ENCODE peak calls at places on chromosomes 16 and 17, in four cellular contexts. Y is lower lobe of right lung, A is A549, P is kidney. J is an unnamed sample.

GRCh38 chr17:66717680-66718079 is 117.2 kb upstream of the CACNG5 start:
- DNase-seq in P (no peak), Y (no peak), A (no peak), J (no peak)

GRCh38 chr17:63474174-63474913 is 2.5 kb upstream of the ACE start:
- DNase-seq in P (no peak), Y (no peak), A (no peak), J (no peak)

GRCh38 chr17:42571435-42572225 is 4.7 kb downstream of the MLX start:
- DNase-seq in A (no peak), P (no peak), Y (no peak), J (no peak)

GRCh38 chr17:66143657-66144282 is 48.2 kb downstream of the CEP112 start:
- DNase-seq in Y (no peak), P (no peak), A (no peak), J (no peak)

GRCh38 chr17:20291853-20292252 is 175.5 kb downstream of the LGALS9B start:
- DNase-seq in P (no peak), A (no peak), Y (no peak), J (no peak)

GRCh38 chr17:45406107-45406506 is 26.6 kb downstream of the ARHGAP27 start:
- DNase-seq in P (no peak), A (no peak), Y (no peak), J (no peak)

GRCh38 chr16:57708168-57708567 is 13.6 kb downstream of the DRC7 start:
- DNase-seq in A (no peak), P (no peak), Y (no peak), J (no peak)

GRCh38 chr16:62709856-62710255 is 673.6 kb upstream of the CDH8 start:
- DNase-seq in A (no peak), Y (no peak), P (no peak), J (no peak)

GRCh38 chr16:69143116-69143515 is 10.7 kb downstream of the UTP4 start:
- DNase-seq in P (no peak), A (peak; percentile 75), Y (no peak), J (no peak)

GRCh38 chr16:1050921-1051320 is 21.6 kb upstream of the SSTR5 start:
- DNase-seq in A (no peak), P (no peak), Y (no peak), J (no peak)

GRCh38 chr17:42098747-42099399 is 600 bp upstream of the ZNF385C start:
- DNase-seq in A (no peak), P (no peak), Y (no peak), J (no peak)

GRCh38 chr17:78544876-78545755 is 32.1 kb downstream of the DNAH17 start:
- DNase-seq in Y (no peak), P (no peak), A (no peak), J (no peak)

DNA sequence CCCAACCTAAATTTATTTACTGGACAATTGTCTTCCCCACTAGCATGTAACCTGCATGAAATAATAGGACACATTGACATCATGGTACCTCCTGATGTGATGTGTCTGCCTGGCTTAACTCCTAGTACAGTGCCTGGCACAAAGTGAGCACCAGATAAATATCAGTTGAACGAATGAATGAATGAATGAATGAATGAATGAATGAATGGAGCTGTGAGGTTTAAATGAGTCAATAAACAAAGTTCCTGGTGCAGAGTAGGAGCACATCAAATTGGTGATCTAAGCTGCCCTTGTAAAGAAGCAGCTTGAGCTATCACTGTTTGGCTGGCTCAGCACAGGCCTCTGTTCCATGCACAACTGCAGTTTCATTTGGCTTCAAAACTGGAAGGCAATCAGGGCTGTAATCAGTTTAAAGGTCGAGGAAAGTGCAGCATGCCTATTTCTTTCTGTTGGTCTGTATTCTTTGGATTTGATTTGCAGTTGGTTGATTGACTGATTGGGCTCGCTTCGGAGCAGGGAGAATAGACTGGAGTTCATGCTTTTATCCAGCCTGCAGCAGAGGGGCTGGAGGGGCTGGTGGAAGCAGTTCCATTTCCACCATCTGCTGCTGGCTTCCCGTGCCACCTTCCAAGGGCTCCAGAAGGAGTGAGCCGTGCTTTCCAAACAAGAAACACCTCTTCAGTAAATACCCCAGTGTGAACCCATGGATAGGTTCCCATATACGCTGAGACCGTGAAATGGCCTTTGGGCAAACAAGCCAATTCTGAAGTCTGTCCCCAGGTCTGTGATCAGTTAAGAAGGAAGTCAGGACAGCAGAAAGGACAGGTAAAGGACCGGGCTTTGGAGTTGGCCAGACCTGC is 54.6 kb downstream of the GPRC5B start:
- DNase-seq in A (no peak), Y (no peak), P (no peak), J (no peak)
- H3K27ac ChIP-seq in A (no peak overlapping the region), Y (no peak overlapping the region), P (peak overlapping the region; percentile 63), J (no peak overlapping the region)

DNA sequence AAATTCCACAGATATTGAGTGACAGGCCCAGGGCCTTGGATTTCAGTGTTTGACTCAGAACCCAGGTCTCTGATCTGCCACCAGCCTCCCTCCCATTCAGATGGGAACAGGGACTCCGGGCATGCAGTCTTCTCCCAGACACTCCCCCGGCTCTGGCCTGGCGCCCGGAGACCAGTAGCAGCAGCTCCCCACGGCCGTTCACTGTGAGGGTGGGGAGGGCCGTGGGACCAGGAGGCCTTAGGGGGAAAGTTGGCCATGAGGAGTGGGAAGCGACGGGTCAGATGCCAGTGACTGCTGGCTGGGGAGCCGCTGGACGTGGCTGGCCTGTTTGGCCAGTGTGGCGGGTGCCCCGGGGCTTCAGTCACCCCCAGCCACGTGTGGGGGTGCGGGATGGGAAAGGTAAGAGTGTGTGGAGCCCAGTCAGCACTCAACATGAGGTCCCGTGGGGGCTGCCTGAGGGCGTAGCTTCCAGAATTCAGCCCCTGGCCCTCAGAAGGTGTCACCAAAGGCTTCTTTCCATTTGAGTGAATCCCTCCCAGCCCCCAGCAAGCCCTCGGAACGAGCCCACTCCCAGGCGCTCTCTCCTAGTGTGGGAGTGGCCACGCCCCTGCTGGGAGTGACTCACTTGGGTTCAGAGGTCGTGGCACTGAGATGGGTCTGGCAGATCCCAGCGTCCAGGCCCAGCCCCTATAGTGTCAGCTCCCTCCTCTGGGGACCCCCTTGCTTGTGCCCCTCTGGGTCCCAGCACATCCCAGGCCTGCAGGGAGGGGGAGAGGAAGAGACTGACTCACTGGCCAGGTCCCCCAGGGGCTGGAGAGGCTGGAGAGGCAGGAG is 309.4 kb downstream of the SEC14L1 start:
- DNase-seq in P (no peak), Y (no peak), A (no peak), J (no peak)
- H3K4me1 ChIP-seq in P (peaks cover 41% of the 10 kb centered on the region), Y (peaks cover 82% of the 10 kb centered on the region), A (peaks cover 22% of the 10 kb centered on the region), J (peaks cover 21% of the 10 kb centered on the region)

GRCh38 chr17:57143341-57143740 is 58.3 kb downstream of the AKAP1 start:
- DNase-seq in A (no peak), P (no peak), Y (no peak), J (no peak)

GRCh38 chr17:57145347-57145746 is 60.3 kb downstream of the AKAP1 start:
- DNase-seq in A (no peak), P (no peak), Y (no peak), J (no peak)

GRCh38 chr17:57143919-57144318 is 58.9 kb downstream of the AKAP1 start:
- DNase-seq in P (no peak), Y (no peak), A (no peak), J (no peak)

GRCh38 chr17:57142925-57143324 is 57.9 kb downstream of the AKAP1 start:
- DNase-seq in P (no peak), A (peak; percentile 18), Y (no peak), J (no peak)

DNA sequence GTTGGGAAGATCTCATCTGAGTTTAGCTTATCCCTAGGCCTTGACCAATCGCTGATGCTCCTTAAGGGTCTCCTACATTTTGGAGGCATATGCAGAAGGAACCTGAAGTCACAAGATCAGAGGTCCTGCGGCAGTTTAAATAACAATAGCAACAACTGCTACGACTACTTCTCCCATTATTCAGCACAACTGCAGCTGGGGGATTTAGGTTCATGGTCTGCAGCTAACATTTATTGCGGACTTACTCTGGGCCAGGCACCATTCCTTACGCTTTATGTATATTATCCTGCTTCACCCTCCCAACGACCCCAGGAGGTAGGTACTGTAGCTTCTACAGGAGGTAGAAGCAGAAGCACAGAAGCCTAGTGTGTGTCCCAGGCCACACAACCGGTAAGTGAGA is 59.5 kb downstream of the AKAP1 start:
- DNase-seq in A (no peak), P (no peak), Y (no peak), J (no peak)
- H3K27ac ChIP-seq in A (no peak overlapping the region), P (no peak overlapping the region), Y (no peak overlapping the region), J (no peak overlapping the region)

GRCh38 chr17:81552244-81553017 is at the start of gene FAAP100:
- DNase-seq in P (peak; percentile 93), Y (peak; percentile 88), A (peak; percentile 89), J (no peak)
- H3K4me1 ChIP-seq in P (peaks cover 16% of the 10 kb centered on the region), Y (peaks cover 28% of the 10 kb centered on the region), A (peaks cover 43% of the 10 kb centered on the region), J (peaks cover 2% of the 10 kb centered on the region)

DNA sequence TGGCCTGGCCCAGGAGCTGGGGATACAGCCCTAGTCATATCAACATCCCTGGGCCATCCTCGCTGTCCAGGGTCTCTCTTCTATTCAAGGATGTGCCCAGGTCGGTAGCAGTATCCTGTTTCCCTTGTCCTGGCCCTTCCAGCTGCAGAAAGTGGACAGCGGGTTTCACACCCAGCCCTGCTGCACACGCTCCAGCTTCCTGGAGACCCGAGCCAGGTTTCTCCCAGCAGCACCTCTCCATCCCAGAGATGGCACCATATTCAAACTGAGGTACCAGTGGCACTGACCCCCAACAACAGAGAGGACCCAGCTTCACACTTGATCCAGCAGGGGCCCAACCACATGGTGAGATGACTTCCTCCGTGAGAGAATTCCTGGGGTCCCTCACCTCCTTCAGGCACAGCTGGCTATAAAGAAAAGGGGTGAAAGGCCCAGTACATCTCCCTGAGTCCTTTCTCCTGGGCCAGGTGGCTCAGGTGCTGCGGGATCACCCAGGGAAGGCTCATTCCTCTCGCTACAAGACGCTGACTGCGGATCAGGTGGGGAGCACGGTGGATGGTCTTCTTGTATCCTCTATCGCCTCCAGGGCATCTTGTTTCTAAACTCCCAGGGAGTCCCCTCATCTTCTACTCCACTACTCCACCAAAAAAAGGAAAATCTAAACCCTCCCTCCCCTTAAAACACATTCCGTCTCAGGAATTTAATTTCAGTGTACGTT is 1.4 kb downstream of the CUEDC1 start:
- DNase-seq in Y (no peak), A (no peak), P (no peak), J (no peak)
- H3K27ac ChIP-seq in Y (peak overlapping the region; percentile 93), A (peak overlapping the region; percentile 93), P (peak overlapping the region; percentile 96), J (no peak overlapping the region)

DNA sequence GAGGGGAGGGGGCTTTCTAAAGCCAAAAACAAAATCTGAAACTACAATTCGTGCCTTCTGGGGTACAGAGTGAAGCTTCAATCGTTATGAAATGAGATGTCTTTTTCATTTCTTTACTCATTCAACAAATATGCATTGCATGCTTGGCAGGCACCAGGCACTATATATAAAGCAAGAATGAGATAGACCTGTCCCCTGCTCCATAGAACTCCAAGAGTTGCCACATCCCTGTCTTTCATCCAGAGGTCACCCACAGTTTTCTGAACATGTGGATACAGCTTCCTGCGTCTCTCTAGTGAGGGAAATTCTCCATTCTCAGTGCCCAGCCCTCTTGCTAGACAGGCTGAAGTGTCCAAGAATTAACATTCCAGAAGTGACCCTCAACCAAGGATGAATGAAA is 343.2 kb upstream of the MAF start:
- DNase-seq in Y (no peak), A (no peak), P (no peak), J (no peak)
- H3K4me1 ChIP-seq in Y (no peaks in the 10 kb centered on the region), A (peaks cover 10% of the 10 kb centered on the region), P (no peaks in the 10 kb centered on the region), J (no peaks in the 10 kb centered on the region)